ENCODE peak calls at places on chromosome 16, in six cellular contexts. G is omental fat pad, P is PC-3, A is HS-5, Z is cardiac muscle cell, L is endothelial cell. E is an unnamed sample.

GRCh38 chr16:68760671-68761275 is 23.7 kb downstream of the CDH1 start:
- DNase-seq in G (no peak), P (peak), A (peak), Z (no peak), L (no peak), E (peak)

GRCh38 chr16:8796469-8797363 is 723 bp downstream of the TMEM186 start:
- DNase-seq in G (no peak), P (no peak), A (no peak), Z (no peak), L (no peak), E (no peak)

GRCh38 chr16:85366031-85366763 is 246.9 kb upstream of the GSE1 start:
- DNase-seq in G (no peak), P (no peak), A (no peak), Z (peak), L (no peak), E (no peak)

GRCh38 chr16:31699601-31700000 is 171.9 kb downstream of the AHSP start:
- DNase-seq in G (no peak), P (no peak), A (no peak), Z (no peak), L (no peak), E (no peak)

GRCh38 chr16:72924487-72924886 is 123.4 kb downstream of the ZFHX3 start:
- DNase-seq in G (no peak), P (no peak), A (no peak), Z (no peak), L (no peak), E (no peak)

GRCh38 chr16:69188716-69189115 is 1.8 kb downstream of the SNTB2 start:
- DNase-seq in G (no peak), P (peak), A (no peak), Z (no peak), L (no peak), E (no peak)

GRCh38 chr16:72561-73537 is at the start of gene RHBDF1:
- DNase-seq in G (no peak), P (peak), A (no peak), Z (peak), L (peak), E (peak)

GRCh38 chr16:80544326-80544725 is 3.5 kb downstream of the DYNLRB2 start:
- DNase-seq in G (no peak), P (peak), A (no peak), Z (no peak), L (no peak), E (no peak)

GRCh38 chr16:84323626-84324025 is 28.9 kb downstream of the WFDC1 start:
- DNase-seq in G (no peak), P (no peak), A (no peak), Z (no peak), L (no peak), E (no peak)

GRCh38 chr16:66928702-66929388 is 3.5 kb upstream of the RRAD start:
- DNase-seq in G (no peak), P (no peak), A (no peak), Z (peak), L (no peak), E (peak)